ENCODE peak calls at places on chromosomes 3 and 15, in six cellular contexts. One of them, this sample, is unnamed.

GRCh38 chr3:67362686-67363085 is 291.7 kb downstream of the SUCLG2 start:
- DNase-seq in T-helper 1 cell: peak; percentile 2
- DNase-seq in C1 segment of cervical spinal cord: no peak
- DNase-seq in HTR-8/SVneo: peak; percentile 18
- DNase-seq in GM12864: no peak
- DNase-seq in NCI-H1092: no peak
- DNase-seq in this sample: no peak

GRCh38 chr3:67981077-67981476 is 326.7 kb upstream of the SUCLG2 start:
- DNase-seq in T-helper 1 cell: no peak
- DNase-seq in C1 segment of cervical spinal cord: no peak
- DNase-seq in NCI-H1092: no peak
- DNase-seq in HTR-8/SVneo: no peak
- DNase-seq in GM12864: no peak
- DNase-seq in this sample: no peak

GRCh38 chr3:136804164-136804563 is 14.8 kb upstream of the SLC35G2 start:
- DNase-seq in HTR-8/SVneo: no peak
- DNase-seq in NCI-H1092: no peak
- DNase-seq in T-helper 1 cell: no peak
- DNase-seq in C1 segment of cervical spinal cord: no peak
- DNase-seq in GM12864: no peak
- DNase-seq in this sample: no peak

GRCh38 chr3:9955067-9955502 is 2.9 kb upstream of the PRRT3 start:
- DNase-seq in NCI-H1092: peak; percentile 54
- DNase-seq in GM12864: no peak
- DNase-seq in C1 segment of cervical spinal cord: no peak
- DNase-seq in HTR-8/SVneo: no peak
- DNase-seq in T-helper 1 cell: no peak
- DNase-seq in this sample: no peak

GRCh38 chr3:115120597-115120996 is 26.5 kb downstream of the ZBTB20 start:
- DNase-seq in T-helper 1 cell: no peak
- DNase-seq in C1 segment of cervical spinal cord: no peak
- DNase-seq in NCI-H1092: no peak
- DNase-seq in GM12864: no peak
- DNase-seq in HTR-8/SVneo: no peak
- DNase-seq in this sample: no peak

GRCh38 chr15:68310178-68310810 is 32.7 kb downstream of the FEM1B start:
- DNase-seq in C1 segment of cervical spinal cord: no peak
- DNase-seq in NCI-H1092: no peak
- DNase-seq in HTR-8/SVneo: no peak
- DNase-seq in GM12864: no peak
- DNase-seq in T-helper 1 cell: no peak
- DNase-seq in this sample: no peak

GRCh38 chr3:44055951-44056350 is 185.7 kb upstream of the TOPAZ1 start:
- DNase-seq in C1 segment of cervical spinal cord: no peak
- DNase-seq in T-helper 1 cell: no peak
- DNase-seq in NCI-H1092: no peak
- DNase-seq in GM12864: no peak
- DNase-seq in HTR-8/SVneo: no peak
- DNase-seq in this sample: no peak

GRCh38 chr3:17707813-17708543 is 34.5 kb downstream of the TBC1D5 start:
- DNase-seq in NCI-H1092: no peak
- DNase-seq in GM12864: no peak
- DNase-seq in C1 segment of cervical spinal cord: no peak
- DNase-seq in HTR-8/SVneo: no peak
- DNase-seq in T-helper 1 cell: no peak
- DNase-seq in this sample: no peak

GRCh38 chr3:70072180-70072579 is 72.6 kb downstream of the SAMMSON start:
- DNase-seq in HTR-8/SVneo: no peak
- DNase-seq in GM12864: no peak
- DNase-seq in C1 segment of cervical spinal cord: no peak
- DNase-seq in NCI-H1092: no peak
- DNase-seq in T-helper 1 cell: no peak
- DNase-seq in this sample: no peak

GRCh38 chr3:127108796-127109195 is 84.1 kb upstream of the PRR23E start:
- DNase-seq in C1 segment of cervical spinal cord: no peak
- DNase-seq in GM12864: no peak
- DNase-seq in T-helper 1 cell: no peak
- DNase-seq in HTR-8/SVneo: no peak
- DNase-seq in NCI-H1092: no peak
- DNase-seq in this sample: no peak

GRCh38 chr15:46251873-46252272 is 617.0 kb downstream of the SQOR start:
- DNase-seq in NCI-H1092: peak; percentile 54
- DNase-seq in T-helper 1 cell: no peak
- DNase-seq in HTR-8/SVneo: no peak
- DNase-seq in C1 segment of cervical spinal cord: no peak
- DNase-seq in GM12864: no peak
- DNase-seq in this sample: no peak

GRCh38 chr3:52532517-52532837 is 1.2 kb downstream of the NT5DC2 start:
- DNase-seq in T-helper 1 cell: no peak
- DNase-seq in C1 segment of cervical spinal cord: no peak
- DNase-seq in GM12864: peak; percentile 42
- DNase-seq in NCI-H1092: no peak
- DNase-seq in HTR-8/SVneo: peak; percentile 60
- DNase-seq in this sample: peak; percentile 68

GRCh38 chr15:73599934-73600333 is 33.3 kb downstream of the NPTN start:
- DNase-seq in T-helper 1 cell: no peak
- DNase-seq in HTR-8/SVneo: peak; percentile 13
- DNase-seq in GM12864: no peak
- DNase-seq in NCI-H1092: no peak
- DNase-seq in C1 segment of cervical spinal cord: no peak
- DNase-seq in this sample: no peak

GRCh38 chr3:70849911-70850699 is 537.7 kb upstream of the MDFIC2 start:
- DNase-seq in HTR-8/SVneo: peak; percentile 69
- DNase-seq in GM12864: no peak
- DNase-seq in NCI-H1092: no peak
- DNase-seq in C1 segment of cervical spinal cord: no peak
- DNase-seq in T-helper 1 cell: no peak
- DNase-seq in this sample: no peak

GRCh38 chr15:72229076-72229946 is 1.7 kb downstream of the PKM start:
- DNase-seq in C1 segment of cervical spinal cord: no peak
- DNase-seq in HTR-8/SVneo: no peak
- DNase-seq in NCI-H1092: no peak
- DNase-seq in GM12864: no peak
- DNase-seq in T-helper 1 cell: peak; percentile 61
- DNase-seq in this sample: peak; percentile 24

GRCh38 chr3:127608362-127608718 is 10.1 kb downstream of the MCM2 start:
- DNase-seq in NCI-H1092: no peak
- DNase-seq in HTR-8/SVneo: no peak
- DNase-seq in C1 segment of cervical spinal cord: no peak
- DNase-seq in GM12864: no peak
- DNase-seq in T-helper 1 cell: no peak
- DNase-seq in this sample: no peak

GRCh38 chr15:25339431-25339830 is 99.4 kb downstream of the UBE3A start:
- DNase-seq in C1 segment of cervical spinal cord: no peak
- DNase-seq in GM12864: no peak
- DNase-seq in T-helper 1 cell: no peak
- DNase-seq in NCI-H1092: no peak
- DNase-seq in HTR-8/SVneo: no peak
- DNase-seq in this sample: no peak

GRCh38 chr15:26891448-26891881 is 24.6 kb downstream of the GABRA5 start:
- DNase-seq in C1 segment of cervical spinal cord: peak; percentile 45
- DNase-seq in NCI-H1092: peak; percentile 61
- DNase-seq in T-helper 1 cell: peak; percentile 42
- DNase-seq in HTR-8/SVneo: peak; percentile 32
- DNase-seq in GM12864: no peak
- DNase-seq in this sample: no peak

GRCh38 chr3:33791477-33792166 is 6.8 kb upstream of the PDCD6IP start:
- DNase-seq in NCI-H1092: no peak
- DNase-seq in C1 segment of cervical spinal cord: no peak
- DNase-seq in HTR-8/SVneo: no peak
- DNase-seq in T-helper 1 cell: peak; percentile 10
- DNase-seq in GM12864: no peak
- DNase-seq in this sample: no peak

GRCh38 chr3:60707452-60708020 is 543.7 kb downstream of the FHIT start:
- DNase-seq in NCI-H1092: no peak
- DNase-seq in T-helper 1 cell: no peak
- DNase-seq in C1 segment of cervical spinal cord: no peak
- DNase-seq in GM12864: no peak
- DNase-seq in HTR-8/SVneo: no peak
- DNase-seq in this sample: no peak

GRCh38 chr3:95280711-95281352 is 1218.0 kb downstream of the NSUN3 start:
- DNase-seq in HTR-8/SVneo: no peak
- DNase-seq in NCI-H1092: no peak
- DNase-seq in T-helper 1 cell: no peak
- DNase-seq in C1 segment of cervical spinal cord: no peak
- DNase-seq in GM12864: no peak
- DNase-seq in this sample: no peak

GRCh38 chr3:149395107-149396089 is 17.9 kb upstream of the TM4SF1 start:
- DNase-seq in HTR-8/SVneo: no peak
- DNase-seq in GM12864: no peak
- DNase-seq in T-helper 1 cell: no peak
- DNase-seq in C1 segment of cervical spinal cord: no peak
- DNase-seq in NCI-H1092: peak; percentile 72
- DNase-seq in this sample: no peak

GRCh38 chr3:58299839-58300516 is 6.1 kb upstream of the RPP14 start:
- DNase-seq in NCI-H1092: no peak
- DNase-seq in GM12864: no peak
- DNase-seq in C1 segment of cervical spinal cord: no peak
- DNase-seq in T-helper 1 cell: no peak
- DNase-seq in HTR-8/SVneo: no peak
- DNase-seq in this sample: no peak

GRCh38 chr3:12371525-12372140 is 82.8 kb downstream of the PPARG start:
- DNase-seq in C1 segment of cervical spinal cord: no peak
- DNase-seq in HTR-8/SVneo: peak; percentile 37
- DNase-seq in T-helper 1 cell: no peak
- DNase-seq in NCI-H1092: no peak
- DNase-seq in GM12864: no peak
- DNase-seq in this sample: no peak

GRCh38 chr3:156240642-156241041 is 120.3 kb downstream of the KCNAB1 start:
- DNase-seq in NCI-H1092: no peak
- DNase-seq in GM12864: no peak
- DNase-seq in HTR-8/SVneo: no peak
- DNase-seq in T-helper 1 cell: no peak
- DNase-seq in C1 segment of cervical spinal cord: no peak
- DNase-seq in this sample: no peak

GRCh38 chr3:188037116-188037718 is 116.7 kb upstream of the LPP start:
- DNase-seq in HTR-8/SVneo: no peak
- DNase-seq in GM12864: no peak
- DNase-seq in NCI-H1092: no peak
- DNase-seq in T-helper 1 cell: no peak
- DNase-seq in C1 segment of cervical spinal cord: no peak
- DNase-seq in this sample: no peak

GRCh38 chr3:1439395-1439794 is 346.6 kb downstream of the CNTN6 start:
- DNase-seq in HTR-8/SVneo: no peak
- DNase-seq in NCI-H1092: no peak
- DNase-seq in T-helper 1 cell: no peak
- DNase-seq in C1 segment of cervical spinal cord: no peak
- DNase-seq in GM12864: no peak
- DNase-seq in this sample: no peak

GRCh38 chr3:172333692-172334457 is 114.4 kb downstream of the GHSR start:
- DNase-seq in GM12864: no peak
- DNase-seq in HTR-8/SVneo: no peak
- DNase-seq in C1 segment of cervical spinal cord: no peak
- DNase-seq in NCI-H1092: no peak
- DNase-seq in T-helper 1 cell: no peak
- DNase-seq in this sample: no peak

GRCh38 chr3:49327485-49327884 is 12.4 kb downstream of the USP4 start:
- DNase-seq in C1 segment of cervical spinal cord: no peak
- DNase-seq in HTR-8/SVneo: no peak
- DNase-seq in T-helper 1 cell: no peak
- DNase-seq in NCI-H1092: no peak
- DNase-seq in GM12864: no peak
- DNase-seq in this sample: no peak

GRCh38 chr3:186624598-186624997 is 11.7 kb downstream of the AHSG start:
- DNase-seq in C1 segment of cervical spinal cord: no peak
- DNase-seq in NCI-H1092: no peak
- DNase-seq in T-helper 1 cell: no peak
- DNase-seq in HTR-8/SVneo: no peak
- DNase-seq in GM12864: no peak
- DNase-seq in this sample: no peak

GRCh38 chr3:141457624-141458236 is 29.1 kb upstream of the RASA2 start:
- DNase-seq in HTR-8/SVneo: no peak
- DNase-seq in GM12864: no peak
- DNase-seq in C1 segment of cervical spinal cord: no peak
- DNase-seq in T-helper 1 cell: no peak
- DNase-seq in NCI-H1092: no peak
- DNase-seq in this sample: no peak

GRCh38 chr15:59993041-59993750 is 10.9 kb upstream of the FOXB1 start:
- DNase-seq in T-helper 1 cell: no peak
- DNase-seq in NCI-H1092: no peak
- DNase-seq in HTR-8/SVneo: no peak
- DNase-seq in GM12864: no peak
- DNase-seq in C1 segment of cervical spinal cord: no peak
- DNase-seq in this sample: no peak

This sample was measured in CD8-positive, alpha-beta memory T cell.